ENCODE peak calls at places on chromosome 12, in ten cellular contexts. One of them, this sample, is unnamed. For H3K4me1 and H3K27me3, the result is how much of the 10 kb centered on the place peaks cover.

GRCh38 chr12:42669471-42669997 is 80.0 kb upstream of the PRICKLE1 start:
- DNase-seq in thyroid gland: no peak
- DNase-seq in pancreas: no peak
- DNase-seq in heart left ventricle: no peak
- DNase-seq in fibroblast of lung: peak
- DNase-seq in GM23338: peak
- DNase-seq in tibial artery: no peak
- DNase-seq in HepG2: no peak
- DNase-seq in K562: no peak
- DNase-seq in CD8-positive, alpha-beta T cell: no peak
- DNase-seq in this sample: no peak

GRCh38 chr12:12468575-12468974 is 94.1 kb downstream of the DUSP16 start:
- DNase-seq in HepG2: no peak
- DNase-seq in thyroid gland: no peak
- DNase-seq in K562: no peak
- DNase-seq in fibroblast of lung: no peak
- DNase-seq in heart left ventricle: no peak
- DNase-seq in tibial artery: no peak
- DNase-seq in GM23338: no peak
- DNase-seq in pancreas: no peak
- DNase-seq in CD8-positive, alpha-beta T cell: no peak
- DNase-seq in this sample: no peak

GRCh38 chr12:94770777-94771176 is 120.4 kb upstream of the TMCC3 start:
- DNase-seq in tibial artery: no peak
- DNase-seq in fibroblast of lung: no peak
- DNase-seq in GM23338: no peak
- DNase-seq in CD8-positive, alpha-beta T cell: no peak
- DNase-seq in K562: no peak
- DNase-seq in heart left ventricle: no peak
- DNase-seq in pancreas: no peak
- DNase-seq in HepG2: no peak
- DNase-seq in thyroid gland: peak
- DNase-seq in this sample: no peak

GRCh38 chr12:123894823-123895338 is 77.8 kb downstream of the CCDC92 start:
- DNase-seq in GM23338: no peak
- DNase-seq in heart left ventricle: no peak
- DNase-seq in fibroblast of lung: peak
- DNase-seq in K562: no peak
- DNase-seq in thyroid gland: no peak
- DNase-seq in CD8-positive, alpha-beta T cell: no peak
- DNase-seq in pancreas: no peak
- DNase-seq in HepG2: peak
- DNase-seq in tibial artery: no peak
- DNase-seq in this sample: no peak

GRCh38 chr12:95590775-95591174 is 39.5 kb upstream of the USP44 start:
- DNase-seq in heart left ventricle: no peak
- DNase-seq in CD8-positive, alpha-beta T cell: no peak
- DNase-seq in tibial artery: no peak
- DNase-seq in pancreas: no peak
- DNase-seq in GM23338: no peak
- DNase-seq in HepG2: no peak
- DNase-seq in K562: no peak
- DNase-seq in thyroid gland: no peak
- DNase-seq in fibroblast of lung: no peak
- DNase-seq in this sample: no peak

GRCh38 chr12:103930787-103931536 is 752 bp downstream of the HSP90B1 start:
- DNase-seq in HepG2: peak
- DNase-seq in pancreas: peak
- DNase-seq in tibial artery: peak
- DNase-seq in GM23338: peak
- DNase-seq in K562: peak
- DNase-seq in CD8-positive, alpha-beta T cell: peak
- DNase-seq in heart left ventricle: peak
- DNase-seq in thyroid gland: peak
- DNase-seq in fibroblast of lung: peak
- DNase-seq in this sample: no peak

GRCh38 chr12:94172031-94172430 is 23.7 kb downstream of the PLXNC1 start:
- DNase-seq in tibial artery: no peak
- DNase-seq in GM23338: no peak
- DNase-seq in CD8-positive, alpha-beta T cell: no peak
- DNase-seq in thyroid gland: no peak
- DNase-seq in heart left ventricle: no peak
- DNase-seq in HepG2: peak
- DNase-seq in fibroblast of lung: peak
- DNase-seq in pancreas: no peak
- DNase-seq in K562: peak
- DNase-seq in this sample: no peak

GRCh38 chr12:107523760-107524558 is 161.6 kb upstream of the PWP1 start:
- DNase-seq in heart left ventricle: no peak
- DNase-seq in pancreas: no peak
- DNase-seq in CD8-positive, alpha-beta T cell: no peak
- DNase-seq in GM23338: no peak
- DNase-seq in HepG2: peak
- DNase-seq in K562: no peak
- DNase-seq in tibial artery: no peak
- DNase-seq in thyroid gland: peak
- DNase-seq in fibroblast of lung: no peak
- DNase-seq in this sample: no peak

GRCh38 chr12:57765698-57766463 is 997 bp downstream of the CYP27B1 start:
- DNase-seq in HepG2: no peak
- DNase-seq in pancreas: peak
- DNase-seq in thyroid gland: peak
- DNase-seq in CD8-positive, alpha-beta T cell: no peak
- DNase-seq in tibial artery: peak
- DNase-seq in fibroblast of lung: no peak
- DNase-seq in heart left ventricle: no peak
- DNase-seq in K562: no peak
- DNase-seq in GM23338: peak
- DNase-seq in this sample: peak

GRCh38 chr12:114232187-114232586 is 173.8 kb downstream of the TBX5 start:
- DNase-seq in heart left ventricle: no peak
- DNase-seq in fibroblast of lung: no peak
- DNase-seq in K562: no peak
- DNase-seq in GM23338: no peak
- DNase-seq in thyroid gland: no peak
- DNase-seq in pancreas: no peak
- DNase-seq in tibial artery: no peak
- DNase-seq in CD8-positive, alpha-beta T cell: no peak
- DNase-seq in HepG2: no peak
- DNase-seq in this sample: no peak

GRCh38 chr12:114226241-114226928 is 179.6 kb downstream of the TBX5 start:
- DNase-seq in CD8-positive, alpha-beta T cell: no peak
- DNase-seq in heart left ventricle: no peak
- DNase-seq in K562: no peak
- DNase-seq in GM23338: peak
- DNase-seq in thyroid gland: no peak
- DNase-seq in tibial artery: no peak
- DNase-seq in pancreas: no peak
- DNase-seq in fibroblast of lung: no peak
- DNase-seq in HepG2: no peak
- DNase-seq in this sample: no peak

DNA sequence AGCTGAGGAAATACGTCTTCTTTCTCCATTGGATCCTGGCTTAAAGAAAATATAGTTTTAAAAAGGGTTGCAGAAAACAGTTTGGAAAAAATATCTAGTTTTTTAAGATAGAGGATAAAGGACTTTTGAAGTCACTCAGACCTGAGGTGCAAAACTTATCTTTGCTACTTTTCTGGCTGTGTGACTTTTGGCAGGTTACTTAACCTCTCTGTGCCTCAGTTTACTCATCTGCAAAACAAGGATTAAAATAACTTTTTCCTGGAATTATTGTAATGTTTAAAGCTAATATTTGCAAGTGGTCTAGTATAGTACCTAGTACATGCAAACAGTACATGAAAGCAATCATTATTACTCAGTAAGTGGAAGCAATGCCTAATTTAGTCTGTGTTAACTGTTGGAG is 176.8 kb downstream of the TBX5 start:
- DNase-seq in K562: no peak
- DNase-seq in pancreas: no peak
- DNase-seq in fibroblast of lung: no peak
- DNase-seq in HepG2: no peak
- DNase-seq in CD8-positive, alpha-beta T cell: no peak
- DNase-seq in heart left ventricle: no peak
- DNase-seq in tibial artery: no peak
- DNase-seq in thyroid gland: no peak
- DNase-seq in GM23338: no peak
- DNase-seq in this sample: no peak
- H3K4me1 ChIP-seq in K562: under half
- H3K4me1 ChIP-seq in pancreas: under half
- H3K4me1 ChIP-seq in fibroblast of lung: under half
- H3K4me1 ChIP-seq in HepG2: under half
- H3K4me1 ChIP-seq in CD8-positive, alpha-beta T cell: under half
- H3K4me1 ChIP-seq in heart left ventricle: under half
- H3K4me1 ChIP-seq in tibial artery: under half
- H3K4me1 ChIP-seq in thyroid gland: under half
- H3K4me1 ChIP-seq in GM23338: under half
- H3K4me1 ChIP-seq in this sample: under half

GRCh38 chr12:76786986-76787385 is 23.1 kb downstream of the ZDHHC17 start:
- DNase-seq in GM23338: no peak
- DNase-seq in HepG2: no peak
- DNase-seq in pancreas: no peak
- DNase-seq in fibroblast of lung: no peak
- DNase-seq in heart left ventricle: no peak
- DNase-seq in tibial artery: no peak
- DNase-seq in thyroid gland: no peak
- DNase-seq in CD8-positive, alpha-beta T cell: no peak
- DNase-seq in K562: peak
- DNase-seq in this sample: no peak

GRCh38 chr12:76789335-76790050 is 25.6 kb downstream of the ZDHHC17 start:
- DNase-seq in thyroid gland: no peak
- DNase-seq in CD8-positive, alpha-beta T cell: no peak
- DNase-seq in fibroblast of lung: no peak
- DNase-seq in K562: no peak
- DNase-seq in pancreas: no peak
- DNase-seq in HepG2: no peak
- DNase-seq in GM23338: no peak
- DNase-seq in heart left ventricle: no peak
- DNase-seq in tibial artery: no peak
- DNase-seq in this sample: no peak

GRCh38 chr12:76792828-76793227 is 28.9 kb downstream of the ZDHHC17 start:
- DNase-seq in HepG2: no peak
- DNase-seq in GM23338: no peak
- DNase-seq in tibial artery: no peak
- DNase-seq in CD8-positive, alpha-beta T cell: no peak
- DNase-seq in heart left ventricle: no peak
- DNase-seq in pancreas: no peak
- DNase-seq in fibroblast of lung: no peak
- DNase-seq in thyroid gland: no peak
- DNase-seq in K562: no peak
- DNase-seq in this sample: no peak

GRCh38 chr12:76787689-76788088 is 23.8 kb downstream of the ZDHHC17 start:
- DNase-seq in GM23338: no peak
- DNase-seq in K562: no peak
- DNase-seq in tibial artery: no peak
- DNase-seq in heart left ventricle: no peak
- DNase-seq in fibroblast of lung: no peak
- DNase-seq in HepG2: no peak
- DNase-seq in pancreas: no peak
- DNase-seq in thyroid gland: no peak
- DNase-seq in CD8-positive, alpha-beta T cell: no peak
- DNase-seq in this sample: no peak

GRCh38 chr12:76790564-76791552 is 26.9 kb downstream of the ZDHHC17 start:
- DNase-seq in pancreas: no peak
- DNase-seq in fibroblast of lung: no peak
- DNase-seq in GM23338: peak
- DNase-seq in CD8-positive, alpha-beta T cell: no peak
- DNase-seq in heart left ventricle: no peak
- DNase-seq in HepG2: peak
- DNase-seq in thyroid gland: no peak
- DNase-seq in K562: peak
- DNase-seq in tibial artery: no peak
- DNase-seq in this sample: no peak
- TF ChIP-seq CTCF in pancreas: peak
- TF ChIP-seq CTCF in fibroblast of lung: peak
- TF ChIP-seq CTCF in GM23338: peak
- TF ChIP-seq CTCF in CD8-positive, alpha-beta T cell: peak
- TF ChIP-seq CTCF in heart left ventricle: peak
- TF ChIP-seq CTCF in HepG2: peak
- TF ChIP-seq CTCF in thyroid gland: peak
- TF ChIP-seq CTCF in K562: peak
- TF ChIP-seq CTCF in tibial artery: peak
- TF ChIP-seq CTCF in this sample: peak

GRCh38 chr12:59595097-59595496 is 732 bp upstream of the SLC16A7 start:
- DNase-seq in HepG2: no peak
- DNase-seq in pancreas: no peak
- DNase-seq in tibial artery: no peak
- DNase-seq in thyroid gland: no peak
- DNase-seq in GM23338: no peak
- DNase-seq in CD8-positive, alpha-beta T cell: no peak
- DNase-seq in K562: no peak
- DNase-seq in heart left ventricle: no peak
- DNase-seq in fibroblast of lung: no peak
- DNase-seq in this sample: no peak
- H3K27me3 ChIP-seq in HepG2: under half
- H3K27me3 ChIP-seq in pancreas: under half
- H3K27me3 ChIP-seq in tibial artery: under half
- H3K27me3 ChIP-seq in thyroid gland: under half
- H3K27me3 ChIP-seq in GM23338: under half
- H3K27me3 ChIP-seq in CD8-positive, alpha-beta T cell: under half
- H3K27me3 ChIP-seq in K562: under half
- H3K27me3 ChIP-seq in heart left ventricle: under half
- H3K27me3 ChIP-seq in fibroblast of lung: under half
- H3K27me3 ChIP-seq in this sample: under half

GRCh38 chr12:80710727-80711066 is 3.3 kb downstream of the MYF6 start:
- DNase-seq in heart left ventricle: no peak
- DNase-seq in fibroblast of lung: no peak
- DNase-seq in K562: no peak
- DNase-seq in tibial artery: no peak
- DNase-seq in CD8-positive, alpha-beta T cell: no peak
- DNase-seq in HepG2: no peak
- DNase-seq in GM23338: no peak
- DNase-seq in thyroid gland: no peak
- DNase-seq in pancreas: no peak
- DNase-seq in this sample: no peak
- H3K4me1 ChIP-seq in heart left ventricle: under half
- H3K4me1 ChIP-seq in fibroblast of lung: under half
- H3K4me1 ChIP-seq in K562: under half
- H3K4me1 ChIP-seq in tibial artery: under half
- H3K4me1 ChIP-seq in CD8-positive, alpha-beta T cell: under half
- H3K4me1 ChIP-seq in HepG2: under half
- H3K4me1 ChIP-seq in GM23338: half or more
- H3K4me1 ChIP-seq in thyroid gland: under half
- H3K4me1 ChIP-seq in pancreas: under half
- H3K4me1 ChIP-seq in this sample: under half